ENCODE peak calls at places on chromosomes 5 and 9, in nine cellular contexts. A, U, O, Z, I, K, C, R and T are unnamed samples. For H3K9me3, the result is how much of the 10 kb centered on the place peaks cover.

GRCh38 chr9:93585259-93585658 is 8.9 kb downstream of the PHF2 start:
- DNase-seq in A (no peak), U (no peak), O (no peak), Z (no peak), I (no peak), K (no peak), C (no peak), R (no peak), T (no peak)

GRCh38 chr5:81125959-81126358 is 107.2 kb upstream of the CKMT2 start:
- DNase-seq in A (no peak), U (no peak), O (peak), Z (no peak), I (no peak), K (no peak), C (peak), R (no peak), T (no peak)

GRCh38 chr9:133189826-133190225 is 19.2 kb downstream of the OBP2B start:
- DNase-seq in A (no peak), U (no peak), O (no peak), Z (no peak), I (no peak), K (no peak), C (no peak), R (no peak), T (no peak)

GRCh38 chr9:98750396-98751060 is 41.8 kb upstream of the GABBR2 start:
- DNase-seq in A (no peak), U (no peak), O (no peak), Z (no peak), I (no peak), K (no peak), C (no peak), R (no peak), T (no peak)

GRCh38 chr5:57171818-57172465 is 1.9 kb upstream of the GPBP1 start:
- DNase-seq in A (peak), U (no peak), O (peak), Z (peak), I (no peak), K (peak), C (peak), R (peak), T (no peak)

GRCh38 chr9:110997847-110998246 is 40.4 kb downstream of the LPAR1 start:
- DNase-seq in A (no peak), U (no peak), O (no peak), Z (no peak), I (no peak), K (no peak), C (no peak), R (no peak), T (no peak)

GRCh38 chr9:122119166-122119521 is 26.0 kb upstream of the TTLL11 start:
- DNase-seq in A (no peak), U (no peak), O (no peak), Z (no peak), I (no peak), K (no peak), C (no peak), R (no peak), T (no peak)

GRCh38 chr5:78899922-78900362 is 85.2 kb downstream of the ARSB start:
- DNase-seq in A (no peak), U (no peak), O (peak), Z (no peak), I (no peak), K (peak), C (peak), R (peak), T (no peak)

GRCh38 chr5:76782444-76782843 is 36.4 kb upstream of the F2RL1 start:
- DNase-seq in A (no peak), U (no peak), O (no peak), Z (no peak), I (no peak), K (no peak), C (no peak), R (no peak), T (no peak)

GRCh38 chr5:172164773-172165212 is 23.2 kb downstream of the STK10 start:
- DNase-seq in A (no peak), U (peak), O (no peak), Z (peak), I (no peak), K (no peak), C (no peak), R (no peak), T (no peak)

GRCh38 chr5:39131210-39132127 is 57.3 kb upstream of the RICTOR start:
- DNase-seq in A (no peak), U (no peak), O (no peak), Z (no peak), I (no peak), K (no peak), C (no peak), R (no peak), T (no peak)

GRCh38 chr5:157744055-157745011 is 821 bp downstream of the LSM11 start:
- DNase-seq in A (no peak), U (peak), O (no peak), Z (peak), I (peak), K (no peak), C (no peak), R (peak), T (peak)

GRCh38 chr5:143889986-143890385 is 78.0 kb downstream of the HMHB1 start:
- DNase-seq in A (no peak), U (no peak), O (no peak), Z (no peak), I (no peak), K (no peak), C (no peak), R (no peak), T (no peak)

GRCh38 chr5:6449465-6450158 is 953 bp downstream of the UBE2QL1 start:
- DNase-seq in A (no peak), U (no peak), O (no peak), Z (no peak), I (no peak), K (no peak), C (no peak), R (no peak), T (no peak)

GRCh38 chr9:133889498-133890301 is 102.4 kb downstream of the VAV2 start:
- DNase-seq in A (no peak), U (no peak), O (no peak), Z (no peak), I (no peak), K (peak), C (no peak), R (no peak), T (no peak)

GRCh38 chr5:131523500-131524185 is 111.4 kb downstream of the RAPGEF6 start:
- DNase-seq in A (no peak), U (no peak), O (no peak), Z (no peak), I (no peak), K (no peak), C (no peak), R (no peak), T (no peak)

GRCh38 chr5:133714161-133714915 is 102.0 kb upstream of the FSTL4 start:
- DNase-seq in A (no peak), U (no peak), O (peak), Z (peak), I (no peak), K (no peak), C (no peak), R (no peak), T (no peak)

GRCh38 chr5:108356286-108356685 is 25.6 kb downstream of the FBXL17 start:
- DNase-seq in A (no peak), U (no peak), O (no peak), Z (no peak), I (no peak), K (no peak), C (no peak), R (no peak), T (no peak)

GRCh38 chr9:80028501-80028900 is 456.7 kb downstream of the TLE4 start:
- DNase-seq in A (no peak), U (no peak), O (peak), Z (no peak), I (no peak), K (no peak), C (no peak), R (no peak), T (no peak)

GRCh38 chr9:93250185-93250584 is 66.2 kb downstream of the WNK2 start:
- DNase-seq in A (no peak), U (no peak), O (no peak), Z (no peak), I (peak), K (no peak), C (no peak), R (no peak), T (no peak)

GRCh38 chr5:158468444-158468843 is 609.5 kb upstream of the CLINT1 start:
- DNase-seq in A (no peak), U (no peak), O (no peak), Z (no peak), I (no peak), K (no peak), C (no peak), R (no peak), T (no peak)

GRCh38 chr9:89715318-89715858 is 110.6 kb downstream of the GADD45G start:
- DNase-seq in A (no peak), U (no peak), O (no peak), Z (no peak), I (no peak), K (no peak), C (no peak), R (peak), T (no peak)

GRCh38 chr5:55853818-55854217 is 2.7 kb downstream of the IL31RA start:
- DNase-seq in A (no peak), U (no peak), O (no peak), Z (no peak), I (no peak), K (no peak), C (no peak), R (no peak), T (no peak)

GRCh38 chr5:96597441-96598020 is 64.6 kb upstream of the CAST start:
- DNase-seq in A (no peak), U (no peak), O (no peak), Z (no peak), I (no peak), K (no peak), C (no peak), R (no peak), T (no peak)

GRCh38 chr5:181063514-181063913 is 23.4 kb downstream of the BTNL9 start:
- DNase-seq in A (no peak), U (no peak), O (no peak), Z (no peak), I (no peak), K (no peak), C (no peak), R (no peak), T (no peak)

GRCh38 chr5:180332051-180332517 is 21.1 kb downstream of the GFPT2 start:
- DNase-seq in A (no peak), U (no peak), O (no peak), Z (no peak), I (peak), K (peak), C (no peak), R (no peak), T (no peak)

GRCh38 chr9:130330202-130330601 is 64.6 kb downstream of the HMCN2 start:
- DNase-seq in A (no peak), U (no peak), O (no peak), Z (no peak), I (no peak), K (no peak), C (no peak), R (no peak), T (no peak)

DNA sequence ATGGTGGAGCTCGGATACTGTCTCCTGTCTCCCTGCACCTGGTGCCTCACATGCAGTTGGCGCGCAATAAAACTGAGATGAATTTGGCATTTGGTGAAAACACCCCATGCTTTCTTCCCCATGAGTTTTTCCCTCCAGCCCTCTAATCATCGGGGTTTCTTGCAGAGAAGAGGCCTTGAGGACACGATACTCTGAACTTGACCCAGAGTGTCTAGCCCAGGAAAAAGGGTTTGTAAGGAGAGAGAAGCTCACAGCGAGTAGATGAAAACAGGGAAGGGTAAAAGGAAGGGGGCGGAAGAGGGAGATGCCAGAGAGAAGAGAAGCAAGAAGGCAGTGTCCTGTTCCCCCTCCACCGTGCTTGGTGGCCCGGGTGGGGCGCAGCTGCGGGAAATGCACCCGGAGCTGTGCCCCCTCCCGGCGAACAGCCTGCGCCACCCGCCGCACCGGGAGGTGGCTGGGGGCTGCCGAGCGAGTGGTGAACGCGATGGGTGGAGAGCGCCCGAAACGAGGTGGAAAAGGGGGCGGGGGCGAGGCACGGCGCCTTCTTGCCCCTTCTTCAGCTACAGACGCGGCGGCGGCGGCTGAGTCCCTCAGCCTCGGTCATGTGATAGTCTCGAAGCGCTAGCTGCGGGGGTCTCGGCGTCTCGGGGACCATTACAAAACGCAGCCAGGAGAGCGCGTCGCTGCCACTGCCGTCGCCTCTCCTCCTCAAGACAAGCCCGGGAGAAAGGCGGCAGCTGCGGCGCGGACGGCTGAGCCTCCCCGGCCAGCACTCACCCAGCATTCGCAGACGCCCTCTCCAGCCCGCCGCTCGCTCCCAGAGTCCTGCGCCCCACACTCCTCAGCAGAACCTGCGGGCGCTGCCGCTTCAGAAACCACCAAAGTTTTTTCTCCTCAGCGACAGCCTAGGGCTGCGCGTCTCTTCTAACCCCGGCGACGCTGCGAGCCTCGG is 1.1 kb upstream of the FOXB2 start:
- DNase-seq in A (no peak), U (no peak), O (no peak), Z (no peak), I (no peak), K (no peak), C (no peak), R (no peak), T (no peak)
- H3K9me3 ChIP-seq in A (under half), U (under half), O (under half), Z (under half), I (under half), K (under half), C (under half), R (under half), T (under half)

GRCh38 chr9:40927260-40927631 is 201.2 kb downstream of the FOXD4L6 start:
- DNase-seq in A (no peak), U (no peak), O (no peak), Z (no peak), I (no peak), K (no peak), C (no peak), R (no peak), T (no peak)

GRCh38 chr9:40925149-40925548 is 203.3 kb downstream of the FOXD4L6 start:
- DNase-seq in A (no peak), U (no peak), O (no peak), Z (no peak), I (no peak), K (no peak), C (no peak), R (no peak), T (no peak)

GRCh38 chr9:40926404-40927259 is 201.8 kb downstream of the FOXD4L6 start:
- DNase-seq in A (no peak), U (no peak), O (no peak), Z (no peak), I (no peak), K (no peak), C (no peak), R (no peak), T (no peak)

GRCh38 chr9:40928803-40929487 is 199.5 kb downstream of the FOXD4L6 start:
- DNase-seq in A (no peak), U (no peak), O (no peak), Z (no peak), I (no peak), K (no peak), C (peak), R (no peak), T (no peak)

DNA sequence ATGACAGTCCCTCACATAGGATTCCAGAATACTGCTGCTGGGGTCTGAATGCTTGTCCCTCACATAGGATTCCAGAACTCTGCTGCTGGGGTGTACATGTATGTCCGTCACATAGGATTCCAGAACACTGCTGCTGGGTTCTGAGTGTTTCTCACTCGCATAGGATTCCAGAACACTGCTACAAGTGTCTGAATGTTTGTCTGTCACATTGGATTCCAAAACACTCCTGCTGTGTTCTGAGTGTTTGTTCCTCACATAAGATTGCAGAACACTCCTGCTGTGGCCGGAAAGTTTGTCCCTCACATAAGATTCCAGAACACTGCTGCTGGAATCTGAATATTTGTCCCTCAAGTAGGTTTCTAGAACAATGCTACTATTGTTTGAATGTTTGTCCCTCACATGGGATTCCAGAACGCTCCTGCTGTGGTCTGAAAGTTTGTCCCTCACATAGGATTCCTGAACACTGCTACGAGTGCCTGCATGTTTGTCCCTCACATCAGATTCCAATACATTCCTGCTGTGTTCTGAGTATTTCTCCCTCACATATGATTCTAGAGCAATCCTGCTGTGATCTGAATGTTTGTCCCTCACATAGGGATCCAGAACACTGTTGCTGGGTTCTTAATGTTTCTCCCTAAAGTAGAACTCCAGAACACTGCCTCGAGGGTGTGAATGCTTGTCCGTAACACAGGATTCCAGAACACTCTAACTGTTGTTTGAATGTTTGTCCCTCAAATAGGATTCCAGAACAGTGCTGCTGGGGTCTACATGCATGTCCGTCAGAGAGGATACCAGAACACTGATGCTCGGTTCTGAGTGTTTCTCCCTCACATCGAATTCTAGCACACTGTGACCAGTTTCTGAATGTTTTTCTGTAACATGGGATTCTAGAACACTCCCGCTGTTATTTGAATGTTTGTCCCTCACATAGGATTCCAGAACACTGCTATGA is 200.4 kb downstream of the FOXD4L6 start:
- DNase-seq in A (no peak), U (no peak), O (no peak), Z (no peak), I (no peak), K (no peak), C (no peak), R (no peak), T (no peak)
- H3K9me3 ChIP-seq in A (under half), U (half or more), O (half or more), Z (under half), I (under half), K (half or more), C (half or more), R (under half), T (half or more)

GRCh38 chr9:137050570-137050969 is 3.3 kb downstream of the ENTPD2 start:
- DNase-seq in A (no peak), U (no peak), O (no peak), Z (no peak), I (no peak), K (no peak), C (no peak), R (no peak), T (no peak)
- H3K9me3 ChIP-seq in A (under half), U (under half), O (under half), Z (under half), I (under half), K (under half), C (under half), R (under half), T (under half)

GRCh38 chr5:8784692-8785091 is 761.2 kb downstream of the SEMA5A start:
- DNase-seq in A (no peak), U (no peak), O (no peak), Z (no peak), I (no peak), K (no peak), C (no peak), R (no peak), T (no peak)
- H3K9me3 ChIP-seq in A (under half), U (under half), O (under half), Z (under half), I (under half), K (under half), C (under half), R (under half), T (under half)

GRCh38 chr5:62985749-62986148 is 407.1 kb downstream of the LRRC70 start:
- DNase-seq in A (no peak), U (no peak), O (no peak), Z (no peak), I (no peak), K (no peak), C (no peak), R (no peak), T (no peak)
- H3K9me3 ChIP-seq in A (under half), U (half or more), O (under half), Z (under half), I (under half), K (under half), C (under half), R (under half), T (under half)

GRCh38 chr5:2642684-2643325 is 108.7 kb downstream of the IRX2 start:
- DNase-seq in A (no peak), U (no peak), O (no peak), Z (no peak), I (no peak), K (no peak), C (no peak), R (no peak), T (no peak)

GRCh38 chr5:2640717-2641116 is 110.8 kb downstream of the IRX2 start:
- DNase-seq in A (no peak), U (no peak), O (no peak), Z (no peak), I (no peak), K (no peak), C (no peak), R (no peak), T (no peak)
- H3K9me3 ChIP-seq in A (under half), U (under half), O (under half), Z (under half), I (under half), K (under half), C (under half), R (under half), T (under half)

GRCh38 chr5:179317411-179318192 is 27.7 kb downstream of the ADAMTS2 start:
- DNase-seq in A (peak), U (no peak), O (no peak), Z (no peak), I (peak), K (no peak), C (no peak), R (no peak), T (no peak)

GRCh38 chr5:179316111-179316551 is 29.1 kb downstream of the ADAMTS2 start:
- DNase-seq in A (peak), U (peak), O (no peak), Z (peak), I (peak), K (no peak), C (no peak), R (no peak), T (no peak)

GRCh38 chr5:179315356-179315890 is 29.8 kb downstream of the ADAMTS2 start:
- DNase-seq in A (peak), U (peak), O (no peak), Z (peak), I (peak), K (no peak), C (no peak), R (no peak), T (no peak)

GRCh38 chr5:179318193-179318955 is 26.9 kb downstream of the ADAMTS2 start:
- DNase-seq in A (peak), U (no peak), O (no peak), Z (peak), I (peak), K (no peak), C (no peak), R (no peak), T (no peak)

GRCh38 chr5:179316961-179317360 is 28.3 kb downstream of the ADAMTS2 start:
- DNase-seq in A (no peak), U (no peak), O (no peak), Z (peak), I (peak), K (no peak), C (no peak), R (no peak), T (no peak)
- H3K9me3 ChIP-seq in A (under half), U (under half), O (under half), Z (under half), I (under half), K (under half), C (under half), R (under half), T (under half)

GRCh38 chr9:11973511-11973910 is 719.7 kb upstream of the TYRP1 start:
- DNase-seq in A (no peak), U (no peak), O (no peak), Z (no peak), I (no peak), K (no peak), C (no peak), R (no peak), T (no peak)

DNA sequence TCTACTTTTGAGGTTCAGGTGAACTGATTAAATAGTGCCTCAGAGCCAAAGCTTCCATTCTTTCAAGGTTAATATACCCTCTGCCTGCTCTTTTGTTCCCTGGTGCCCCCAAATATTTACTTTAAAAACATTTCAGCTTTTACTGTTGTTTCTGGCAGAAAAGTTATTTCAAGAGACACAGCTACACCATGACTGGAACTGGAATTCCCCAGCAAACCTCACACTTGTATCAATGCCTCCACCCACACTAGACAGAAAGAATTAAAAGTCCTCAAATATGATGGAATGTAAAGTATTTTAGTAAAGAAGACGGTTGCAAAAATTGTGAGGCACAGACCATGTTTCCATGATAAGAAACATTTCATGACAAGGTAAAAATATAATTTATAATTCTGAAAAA is 720.2 kb upstream of the TYRP1 start:
- DNase-seq in A (no peak), U (no peak), O (no peak), Z (no peak), I (no peak), K (no peak), C (no peak), R (no peak), T (no peak)
- H3K9me3 ChIP-seq in A (under half), U (under half), O (under half), Z (under half), I (under half), K (under half), C (under half), R (under half), T (under half)